ENCODE peak calls at places on chromosome 7, in four cellular contexts. One of them, this sample, is unnamed.
A peak's percentile ranks its signal among the peaks of the same experiment; 100 is the strongest.

GRCh38 chr7:72316148-72316547 is 96.0 kb downstream of the CALN1 start:
- DNase-seq in GM23338: no peak
- DNase-seq in left ventricle myocardium inferior: no peak
- DNase-seq in AG04450: no peak
- DNase-seq in this sample: no peak

GRCh38 chr7:155979994-155980393 is 167.7 kb upstream of the SHH start:
- DNase-seq in GM23338: no peak
- DNase-seq in left ventricle myocardium inferior: no peak
- DNase-seq in AG04450: no peak
- DNase-seq in this sample: no peak

GRCh38 chr7:101081432-101081831 is 3.8 kb upstream of the TRIM56 start:
- DNase-seq in left ventricle myocardium inferior: no peak
- DNase-seq in GM23338: no peak
- DNase-seq in AG04450: no peak
- DNase-seq in this sample: no peak

GRCh38 chr7:116557066-116557585 is 32.3 kb downstream of the CAV1 start:
- DNase-seq in GM23338: no peak
- DNase-seq in left ventricle myocardium inferior: no peak
- DNase-seq in AG04450: no peak
- DNase-seq in this sample: no peak

GRCh38 chr7:30525409-30525808 is 20.8 kb upstream of the GGCT start:
- DNase-seq in AG04450: no peak
- DNase-seq in GM23338: no peak
- DNase-seq in left ventricle myocardium inferior: no peak
- DNase-seq in this sample: no peak

GRCh38 chr7:57198801-57199200 is 66.6 kb upstream of the ZNF479 start:
- DNase-seq in AG04450: no peak
- DNase-seq in left ventricle myocardium inferior: no peak
- DNase-seq in GM23338: no peak
- DNase-seq in this sample: peak; percentile 38

GRCh38 chr7:143978585-143978984 is 21.5 kb upstream of the OR6B1 start:
- DNase-seq in AG04450: no peak
- DNase-seq in left ventricle myocardium inferior: no peak
- DNase-seq in GM23338: no peak
- DNase-seq in this sample: no peak

GRCh38 chr7:2567663-2568238 is 9.0 kb downstream of the IQCE start:
- DNase-seq in GM23338: peak; percentile 76
- DNase-seq in AG04450: no peak
- DNase-seq in left ventricle myocardium inferior: peak; percentile 40
- DNase-seq in this sample: peak; percentile 72

GRCh38 chr7:120951309-120951706 is 731 bp downstream of the ING3 start:
- DNase-seq in left ventricle myocardium inferior: no peak
- DNase-seq in GM23338: no peak
- DNase-seq in AG04450: no peak
- DNase-seq in this sample: no peak

GRCh38 chr7:47884675-47885074 is 63.6 kb downstream of the PKD1L1 start:
- DNase-seq in left ventricle myocardium inferior: no peak
- DNase-seq in GM23338: no peak
- DNase-seq in AG04450: no peak
- DNase-seq in this sample: no peak

GRCh38 chr7:42972703-42973500 is 40.7 kb downstream of the MRPL32 start:
- DNase-seq in GM23338: peak; percentile 6
- DNase-seq in AG04450: peak; percentile 55
- DNase-seq in left ventricle myocardium inferior: no peak
- DNase-seq in this sample: peak; percentile 79

GRCh38 chr7:18041202-18041601 is 13.6 kb upstream of the PRPS1L1 start:
- DNase-seq in GM23338: no peak
- DNase-seq in AG04450: peak; percentile 20
- DNase-seq in left ventricle myocardium inferior: no peak
- DNase-seq in this sample: no peak

GRCh38 chr7:90579181-90579688 is 16.9 kb upstream of the CDK14 start:
- DNase-seq in GM23338: no peak
- DNase-seq in AG04450: no peak
- DNase-seq in left ventricle myocardium inferior: no peak
- DNase-seq in this sample: no peak

GRCh38 chr7:44853391-44853790 is 5.5 kb upstream of the H2AZ2 start:
- DNase-seq in left ventricle myocardium inferior: no peak
- DNase-seq in AG04450: no peak
- DNase-seq in GM23338: no peak
- DNase-seq in this sample: no peak

GRCh38 chr7:100464210-100464660 is at the start of gene SPACDR:
- DNase-seq in GM23338: no peak
- DNase-seq in left ventricle myocardium inferior: no peak
- DNase-seq in AG04450: no peak
- DNase-seq in this sample: no peak

GRCh38 chr7:158000160-158000559 is 587.5 kb downstream of the PTPRN2 start:
- DNase-seq in AG04450: no peak
- DNase-seq in GM23338: peak; percentile 3
- DNase-seq in left ventricle myocardium inferior: no peak
- DNase-seq in this sample: no peak

GRCh38 chr7:155961241-155962190 is 149.3 kb upstream of the SHH start:
- DNase-seq in GM23338: no peak
- DNase-seq in left ventricle myocardium inferior: no peak
- DNase-seq in AG04450: no peak
- DNase-seq in this sample: no peak

GRCh38 chr7:13047061-13047460 is 359.6 kb downstream of the ARL4A start:
- DNase-seq in left ventricle myocardium inferior: no peak
- DNase-seq in GM23338: peak; percentile 10
- DNase-seq in AG04450: no peak
- DNase-seq in this sample: no peak

GRCh38 chr7:33195264-33195663 is 65.9 kb downstream of the BBS9 start:
- DNase-seq in left ventricle myocardium inferior: no peak
- DNase-seq in GM23338: no peak
- DNase-seq in AG04450: peak; percentile 18
- DNase-seq in this sample: no peak

GRCh38 chr7:96236198-96237039 is 85.5 kb downstream of the SLC25A13 start:
- DNase-seq in left ventricle myocardium inferior: peak; percentile 47
- DNase-seq in AG04450: peak; percentile 88
- DNase-seq in GM23338: no peak
- DNase-seq in this sample: no peak

GRCh38 chr7:112744818-112745217 is 45.4 kb downstream of the TMEM168 start:
- DNase-seq in GM23338: no peak
- DNase-seq in AG04450: no peak
- DNase-seq in left ventricle myocardium inferior: no peak
- DNase-seq in this sample: no peak

GRCh38 chr7:151695856-151696555 is 176.3 kb upstream of the RHEB start:
- DNase-seq in left ventricle myocardium inferior: peak; percentile 11
- DNase-seq in AG04450: no peak
- DNase-seq in GM23338: no peak
- DNase-seq in this sample: peak; percentile 41

GRCh38 chr7:80558116-80558515 is 46.3 kb upstream of the GNAT3 start:
- DNase-seq in AG04450: no peak
- DNase-seq in left ventricle myocardium inferior: no peak
- DNase-seq in GM23338: no peak
- DNase-seq in this sample: no peak

GRCh38 chr7:99740573-99741437 is 5.8 kb upstream of the CYP3A7 start:
- DNase-seq in AG04450: no peak
- DNase-seq in left ventricle myocardium inferior: no peak
- DNase-seq in GM23338: no peak
- DNase-seq in this sample: no peak

GRCh38 chr7:139574618-139575337 is 51.3 kb downstream of the CLEC2L start:
- DNase-seq in left ventricle myocardium inferior: peak; percentile 38
- DNase-seq in GM23338: no peak
- DNase-seq in AG04450: no peak
- DNase-seq in this sample: no peak

GRCh38 chr7:79281406-79281805 is 172.1 kb downstream of the MAGI2 start:
- DNase-seq in GM23338: no peak
- DNase-seq in AG04450: no peak
- DNase-seq in left ventricle myocardium inferior: no peak
- DNase-seq in this sample: no peak

GRCh38 chr7:1513657-1514095 is 9.5 kb upstream of the INTS1 start:
- DNase-seq in left ventricle myocardium inferior: peak; percentile 68
- DNase-seq in GM23338: no peak
- DNase-seq in AG04450: no peak
- DNase-seq in this sample: peak; percentile 88

GRCh38 chr7:117048114-117048853 is 95.0 kb downstream of the ST7 start:
- DNase-seq in GM23338: no peak
- DNase-seq in left ventricle myocardium inferior: no peak
- DNase-seq in AG04450: no peak
- DNase-seq in this sample: no peak

GRCh38 chr7:108455524-108455832 is 758 bp downstream of the NRCAM start:
- DNase-seq in left ventricle myocardium inferior: no peak
- DNase-seq in AG04450: no peak
- DNase-seq in GM23338: no peak
- DNase-seq in this sample: no peak
- H3K4me3 ChIP-seq in left ventricle myocardium inferior: peak overlapping the region; percentile 67
- H3K4me3 ChIP-seq in AG04450: peak overlapping the region; percentile 51
- H3K4me3 ChIP-seq in GM23338: peak overlapping the region; percentile 85
- H3K4me3 ChIP-seq in this sample: no peak overlapping the region

GRCh38 chr7:159042639-159043101 is 102.0 kb downstream of the VIPR2 start:
- DNase-seq in GM23338: no peak
- DNase-seq in AG04450: no peak
- DNase-seq in left ventricle myocardium inferior: no peak
- DNase-seq in this sample: no peak
- H3K27ac ChIP-seq in GM23338: no peak overlapping the region
- H3K27ac ChIP-seq in AG04450: no peak overlapping the region
- H3K27ac ChIP-seq in left ventricle myocardium inferior: peak overlapping the region; percentile 28
- H3K27ac ChIP-seq in this sample: peak overlapping the region; percentile 1

GRCh38 chr7:154388999-154389398 is 336.8 kb downstream of the DPP6 start:
- DNase-seq in left ventricle myocardium inferior: no peak
- DNase-seq in GM23338: no peak
- DNase-seq in AG04450: no peak
- DNase-seq in this sample: no peak
- H3K27me3 ChIP-seq in left ventricle myocardium inferior: peaks cover 15% of the 10 kb centered on the region
- H3K27me3 ChIP-seq in GM23338: no peaks in the 10 kb centered on the region
- H3K27me3 ChIP-seq in AG04450: no peaks in the 10 kb centered on the region
- H3K27me3 ChIP-seq in this sample: no peaks in the 10 kb centered on the region

GRCh38 chr7:128406986-128407589 is 2.7 kb downstream of the IMPDH1 start:
- DNase-seq in AG04450: no peak
- DNase-seq in left ventricle myocardium inferior: no peak
- DNase-seq in GM23338: no peak
- DNase-seq in this sample: no peak
- H3K4me3 ChIP-seq in AG04450: no peak overlapping the region
- H3K4me3 ChIP-seq in left ventricle myocardium inferior: peak overlapping the region; percentile 95
- H3K4me3 ChIP-seq in GM23338: no peak overlapping the region
- H3K4me3 ChIP-seq in this sample: no peak overlapping the region

GRCh38 chr7:150568714-150569113 is 1.5 kb downstream of the GIMAP4 start:
- DNase-seq in AG04450: no peak
- DNase-seq in left ventricle myocardium inferior: no peak
- DNase-seq in GM23338: no peak
- DNase-seq in this sample: no peak
- H3K27ac ChIP-seq in AG04450: no peak overlapping the region
- H3K27ac ChIP-seq in left ventricle myocardium inferior: peak overlapping the region; percentile 89
- H3K27ac ChIP-seq in GM23338: no peak overlapping the region
- H3K27ac ChIP-seq in this sample: no peak overlapping the region

GRCh38 chr7:326845-327304 is 36.9 kb downstream of the FOXL3 start:
- DNase-seq in AG04450: no peak
- DNase-seq in left ventricle myocardium inferior: no peak
- DNase-seq in GM23338: no peak
- DNase-seq in this sample: peak; percentile 12

GRCh38 chr7:327991-328702 is 38.2 kb downstream of the FOXL3 start:
- DNase-seq in GM23338: no peak
- DNase-seq in left ventricle myocardium inferior: no peak
- DNase-seq in AG04450: no peak
- DNase-seq in this sample: peak; percentile 64

GRCh38 chr7:326273-326672 is 36.3 kb downstream of the FOXL3 start:
- DNase-seq in AG04450: no peak
- DNase-seq in left ventricle myocardium inferior: no peak
- DNase-seq in GM23338: no peak
- DNase-seq in this sample: no peak

GRCh38 chr7:325811-326210 is 35.8 kb downstream of the FOXL3 start:
- DNase-seq in left ventricle myocardium inferior: no peak
- DNase-seq in GM23338: no peak
- DNase-seq in AG04450: no peak
- DNase-seq in this sample: peak; percentile 24

DNA sequence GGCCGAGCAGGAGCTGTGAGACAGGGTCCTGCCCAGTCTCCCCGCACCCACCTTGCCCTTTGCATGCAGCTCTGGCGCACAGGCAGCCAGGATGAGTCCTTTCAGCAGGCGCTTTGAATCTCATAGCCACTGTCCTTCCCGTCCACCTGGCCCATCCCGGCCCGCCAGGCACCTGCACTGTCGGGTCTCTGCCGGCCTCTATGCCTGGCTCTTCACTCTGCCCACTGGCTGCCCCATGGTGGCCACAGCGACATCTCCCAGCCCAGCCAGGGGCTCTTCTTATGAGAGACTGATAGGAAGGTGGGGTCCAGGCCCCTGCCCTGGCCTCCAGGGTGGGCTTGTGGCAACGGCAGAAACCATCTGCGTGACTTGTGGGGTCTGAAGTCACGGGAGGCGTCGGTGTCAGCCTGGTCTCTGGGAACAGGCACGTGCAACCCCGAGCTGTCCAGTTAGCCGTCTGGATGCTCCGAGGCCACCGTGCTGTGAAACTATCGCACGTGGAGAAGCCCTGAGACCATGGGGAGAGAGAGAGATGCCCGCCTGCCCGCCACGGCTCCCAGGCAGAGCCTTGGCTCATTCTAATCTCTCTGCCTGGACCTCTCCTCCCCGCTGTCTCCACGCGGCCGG is 37.4 kb downstream of the FOXL3 start:
- DNase-seq in left ventricle myocardium inferior: no peak
- DNase-seq in AG04450: no peak
- DNase-seq in GM23338: no peak
- DNase-seq in this sample: peak; percentile 63
- H3K27me3 ChIP-seq in left ventricle myocardium inferior: peaks cover 31% of the 10 kb centered on the region
- H3K27me3 ChIP-seq in AG04450: peaks cover 31% of the 10 kb centered on the region
- H3K27me3 ChIP-seq in GM23338: no peaks in the 10 kb centered on the region
- H3K27me3 ChIP-seq in this sample: no peaks in the 10 kb centered on the region

DNA sequence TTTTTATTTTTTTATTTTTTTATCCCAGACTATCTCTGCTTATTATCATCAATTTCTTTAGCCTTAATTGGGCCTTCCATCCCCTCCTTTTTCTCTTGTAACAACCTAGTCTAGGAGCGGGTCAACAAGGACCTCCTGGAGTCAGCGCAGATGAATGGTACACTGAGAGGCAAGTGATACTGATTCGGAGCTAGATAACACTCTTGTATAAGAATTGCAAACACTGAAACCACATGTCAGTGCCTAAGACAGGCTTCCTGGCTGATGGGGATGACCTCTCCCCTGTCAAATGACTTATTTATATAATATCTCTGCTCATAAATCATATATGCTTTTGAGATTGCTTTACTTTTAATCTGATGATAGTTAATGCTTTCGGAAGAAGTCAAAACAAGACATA is 22.7 kb downstream of the BPGM start:
- DNase-seq in GM23338: no peak
- DNase-seq in left ventricle myocardium inferior: no peak
- DNase-seq in AG04450: no peak
- DNase-seq in this sample: no peak
- H3K4me3 ChIP-seq in GM23338: no peak overlapping the region
- H3K4me3 ChIP-seq in left ventricle myocardium inferior: no peak overlapping the region
- H3K4me3 ChIP-seq in AG04450: no peak overlapping the region
- H3K4me3 ChIP-seq in this sample: no peak overlapping the region